ENCODE peak calls at places on chromosome X, in eight cellular contexts. Z, G, C, A, B, U, L and Y are unnamed samples.

GRCh38 chrX:128992107-128992971 is 531.0 kb downstream of the SMARCA1 start:
- DNase-seq in Z (no peak), G (no peak), C (no peak), A (no peak), B (no peak), U (no peak), L (no peak), Y (no peak)

GRCh38 chrX:68462653-68463052 is 29.4 kb upstream of the OPHN1 start:
- DNase-seq in Z (no peak), G (no peak), C (no peak), A (peak), B (peak), U (no peak), L (no peak), Y (no peak)

GRCh38 chrX:30819080-30819479 is 70.0 kb downstream of the TAB3 start:
- DNase-seq in Z (no peak), G (no peak), C (no peak), A (no peak), B (no peak), U (no peak), L (no peak), Y (no peak)

GRCh38 chrX:41014776-41015175 is 70.5 kb upstream of the USP9X start:
- DNase-seq in Z (no peak), G (no peak), C (no peak), A (peak), B (peak), U (no peak), L (no peak), Y (no peak)

GRCh38 chrX:39645059-39645895 is 452.5 kb downstream of the BCOR start:
- DNase-seq in Z (no peak), G (no peak), C (no peak), A (peak), B (peak), U (peak), L (no peak), Y (no peak)

GRCh38 chrX:107675823-107676555 is 47.7 kb downstream of the PRPS1 start:
- DNase-seq in Z (no peak), G (no peak), C (no peak), A (peak), B (peak), U (no peak), L (no peak), Y (no peak)

GRCh38 chrX:145475725-145476124 is 228.4 kb downstream of the SPANXN1 start:
- DNase-seq in Z (no peak), G (no peak), C (no peak), A (no peak), B (no peak), U (no peak), L (no peak), Y (no peak)

GRCh38 chrX:129781134-129782014 is 1.6 kb downstream of the SASH3 start:
- DNase-seq in Z (no peak), G (no peak), C (no peak), A (no peak), B (no peak), U (no peak), L (no peak), Y (no peak)

GRCh38 chrX:45068555-45068954 is 132.1 kb downstream of the DIPK2B start:
- DNase-seq in Z (no peak), G (no peak), C (no peak), A (no peak), B (peak), U (no peak), L (no peak), Y (no peak)